ENCODE peak calls at places on chromosomes 3 and 15, in eight cellular contexts. U is thoracic aorta, R is mammary epithelial cell, M is kidney, O is esophagus muscularis mucosa, V is lower lobe of right lung, B is uterus, G is A673. P is an unnamed sample.

GRCh38 chr15:38195191-38195901 is 57.3 kb upstream of the SPRED1 start:
- DNase-seq in O (no peak), G (no peak), V (no peak), U (no peak), M (no peak), B (no peak), R (no peak), P (no peak)

GRCh38 chr15:89444241-89444797 is 52.1 kb downstream of the RHCG start:
- DNase-seq in B (no peak), O (no peak), R (no peak), M (no peak), G (no peak), U (no peak), V (no peak), P (no peak)

GRCh38 chr15:45642203-45642932 is 7.5 kb downstream of the SQOR start:
- DNase-seq in B (no peak), R (peak; percentile 55), U (no peak), G (no peak), V (no peak), M (no peak), O (no peak), P (peak; percentile 14)

GRCh38 chr3:129485681-129486056 is 42.8 kb upstream of the RHO start:
- DNase-seq in O (peak; percentile 93), U (peak; percentile 68), M (peak; percentile 96), V (peak; percentile 87), B (peak; percentile 86), R (peak; percentile 98), G (no peak), P (peak; percentile 68)

GRCh38 chr3:101954946-101955345 is 105.6 kb downstream of the NFKBIZ start:
- DNase-seq in O (no peak), B (no peak), R (no peak), V (no peak), G (no peak), U (no peak), M (no peak), P (no peak)

GRCh38 chr3:179093807-179094206 is 22.2 kb upstream of the ZMAT3 start:
- DNase-seq in B (no peak), R (peak; percentile 39), M (no peak), O (no peak), V (no peak), G (no peak), U (no peak), P (no peak)

GRCh38 chr3:186109897-186110803 is 1.3 kb upstream of the ETV5 start:
- DNase-seq in V (peak; percentile 52), R (no peak), B (peak; percentile 32), U (no peak), M (peak; percentile 81), O (no peak), G (peak; percentile 56), P (peak; percentile 43)

GRCh38 chr3:158718490-158719170 is 13.6 kb downstream of the RARRES1 start:
- DNase-seq in R (peak; percentile 86), V (no peak), G (no peak), U (no peak), O (no peak), M (no peak), B (no peak), P (no peak)

GRCh38 chr15:56361978-56362377 is 3.2 kb upstream of the TEX9 start:
- DNase-seq in B (no peak), G (no peak), V (no peak), M (no peak), R (no peak), U (no peak), O (no peak), P (no peak)

GRCh38 chr3:194100856-194101390 is 35.0 kb upstream of the HES1 start:
- DNase-seq in U (no peak), M (no peak), B (no peak), G (no peak), V (no peak), R (no peak), O (no peak), P (no peak)

GRCh38 chr15:90184786-90185704 is 16.1 kb upstream of the SEMA4B start:
- DNase-seq in R (peak; percentile 72), V (peak; percentile 84), G (peak; percentile 40), O (no peak), U (no peak), B (peak; percentile 61), M (peak; percentile 95), P (no peak)

GRCh38 chr3:183710231-183710630 is 12.6 kb downstream of the YEATS2 start:
- DNase-seq in V (no peak), O (no peak), M (no peak), B (no peak), U (no peak), G (no peak), R (no peak), P (no peak)

GRCh38 chr3:37907906-37908305 is 46.2 kb downstream of the CTDSPL start:
- DNase-seq in U (no peak), B (no peak), G (no peak), O (no peak), M (no peak), R (peak; percentile 14), V (no peak), P (no peak)

GRCh38 chr3:11653298-11654055 is 9.8 kb upstream of the VGLL4 start:
- DNase-seq in B (no peak), V (no peak), O (peak; percentile 86), M (no peak), R (no peak), G (no peak), U (no peak), P (no peak)

DNA sequence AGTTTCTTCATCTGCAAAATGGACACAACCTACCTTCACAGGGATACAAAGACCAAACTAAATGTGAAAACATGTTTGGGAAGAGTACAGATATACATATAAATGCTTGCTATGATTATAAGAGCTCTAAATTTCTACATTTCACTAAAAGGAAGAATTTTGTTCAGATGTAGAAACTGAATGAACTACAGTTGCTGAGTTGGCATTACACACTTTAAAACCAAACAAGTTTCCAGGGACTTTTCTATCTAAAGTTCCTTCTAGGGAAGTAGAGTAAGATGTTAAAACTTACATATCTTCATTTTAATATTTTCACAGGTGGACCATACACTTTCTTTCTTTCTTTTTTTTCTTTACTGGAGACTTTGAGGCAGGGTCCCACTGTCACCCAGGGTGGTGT is 4.6 kb downstream of the AAGAB start:
- DNase-seq in R (no peak), B (no peak), O (no peak), G (no peak), V (no peak), M (no peak), U (no peak), P (no peak)
- H3K4me3 ChIP-seq in R (no peak overlapping the region), B (no peak overlapping the region), O (no peak overlapping the region), G (no peak overlapping the region), V (no peak overlapping the region), M (no peak overlapping the region), U (no peak overlapping the region), P (no peak overlapping the region)

DNA sequence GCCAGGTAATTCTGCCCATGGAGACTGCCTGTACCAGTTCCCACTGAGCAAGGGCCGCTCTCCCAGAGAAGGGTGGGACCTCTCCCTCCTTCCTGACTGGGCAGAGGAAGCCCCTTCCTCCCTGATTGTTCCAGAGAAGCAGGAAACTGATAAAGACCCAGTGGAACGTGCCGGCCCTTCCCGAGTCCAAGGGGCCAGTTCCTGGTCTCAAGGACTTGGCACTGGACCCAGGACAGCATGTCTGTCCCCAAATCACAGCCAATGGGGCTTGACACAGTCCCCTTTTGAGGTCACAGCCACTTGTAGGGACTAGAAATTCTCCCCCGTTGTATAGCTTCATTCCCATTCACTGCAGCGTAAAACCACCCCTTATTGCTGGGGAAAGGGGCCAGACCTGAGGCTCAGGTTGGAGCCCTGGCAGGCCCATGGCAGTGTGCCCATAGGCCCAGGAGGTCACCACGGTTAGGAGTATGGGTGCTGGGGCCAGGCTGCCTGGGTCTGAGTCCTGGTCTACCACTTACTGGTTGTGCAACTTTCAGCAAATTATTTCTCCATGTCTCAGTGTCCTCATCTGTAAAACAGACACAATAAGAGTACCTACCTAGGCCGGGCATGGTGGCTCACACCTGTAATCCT is 18.1 kb downstream of the CSRNP1 start:
- DNase-seq in B (peak; percentile 56), U (no peak), R (no peak), O (no peak), V (peak; percentile 77), M (no peak), G (no peak), P (no peak)
- H3K4me1 ChIP-seq in B (no peaks in the 10 kb centered on the region), U (peaks cover 4% of the 10 kb centered on the region), R (peaks cover 20% of the 10 kb centered on the region), O (peaks cover 44% of the 10 kb centered on the region), V (peaks cover 57% of the 10 kb centered on the region), M (peaks cover 3% of the 10 kb centered on the region), G (no peaks in the 10 kb centered on the region), P (no peaks in the 10 kb centered on the region)

GRCh38 chr3:52719618-52720017 is 13.7 kb downstream of the SPCS1 start:
- DNase-seq in R (no peak), U (no peak), G (no peak), M (no peak), B (no peak), O (no peak), V (no peak), P (no peak)

GRCh38 chr3:52714335-52715302 is 8.7 kb downstream of the SPCS1 start:
- DNase-seq in V (no peak), R (no peak), G (no peak), O (no peak), M (peak; percentile 75), B (no peak), U (no peak), P (no peak)

GRCh38 chr3:52710512-52710911 is 4.6 kb downstream of the SPCS1 start:
- DNase-seq in O (no peak), G (no peak), M (no peak), B (no peak), R (no peak), U (no peak), V (no peak), P (no peak)

GRCh38 chr3:52712291-52713212 is 6.6 kb downstream of the SPCS1 start:
- DNase-seq in U (no peak), R (no peak), G (no peak), B (no peak), M (no peak), V (no peak), O (no peak), P (no peak)

DNA sequence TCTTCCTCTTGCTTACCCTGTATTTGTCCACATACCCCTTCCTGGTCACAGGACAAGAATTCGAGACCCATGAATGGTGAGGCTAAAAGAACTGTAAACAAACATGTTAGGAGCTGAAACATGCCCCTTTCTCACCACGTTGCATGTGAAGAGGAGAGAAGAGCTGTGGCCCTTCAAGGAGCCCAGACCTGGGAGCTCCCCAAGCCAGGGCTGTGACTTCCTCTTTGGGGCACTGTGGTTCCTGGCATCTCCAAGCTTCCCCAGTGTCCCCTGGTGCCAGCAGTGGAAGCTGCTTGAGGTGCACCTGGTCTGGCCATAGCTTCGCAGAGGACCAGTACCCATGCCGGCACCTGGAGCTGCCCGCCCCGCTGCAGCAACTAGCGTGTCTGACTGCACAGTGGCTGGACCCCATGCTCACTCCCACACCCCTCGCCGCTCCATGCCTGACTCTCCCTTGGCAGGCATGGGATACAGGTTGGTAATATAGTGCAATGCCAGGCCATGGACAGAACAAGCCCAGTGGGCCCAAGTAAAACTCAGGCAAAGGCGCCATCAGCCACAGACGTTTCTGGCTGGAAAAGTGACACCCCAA is 9.9 kb downstream of the SPCS1 start:
- DNase-seq in B (no peak), M (no peak), G (no peak), O (no peak), R (no peak), U (no peak), V (no peak), P (no peak)
- H3K27ac ChIP-seq in B (no peak overlapping the region), M (no peak overlapping the region), G (no peak overlapping the region), O (no peak overlapping the region), R (no peak overlapping the region), U (no peak overlapping the region), V (no peak overlapping the region), P (no peak overlapping the region)

DNA sequence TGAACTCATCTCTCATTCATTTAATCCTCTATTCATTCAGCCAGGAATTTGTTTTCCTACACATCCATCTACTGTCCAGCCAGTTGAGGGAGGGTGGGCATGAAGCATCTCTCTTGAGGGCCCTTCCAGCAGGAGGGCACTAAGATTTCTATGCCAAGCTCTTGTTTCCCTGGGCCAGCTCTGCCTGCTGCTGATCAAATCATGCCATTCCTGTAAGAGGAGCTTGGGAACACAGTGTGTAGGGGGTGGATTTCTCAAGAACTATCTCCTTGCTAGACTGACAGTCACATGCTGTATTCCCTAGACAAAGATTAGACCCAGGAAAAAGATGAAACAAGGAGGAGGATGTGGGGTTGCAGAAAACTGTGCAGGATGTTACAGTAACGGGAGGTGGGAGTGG is 71.4 kb downstream of the TIGIT start:
- DNase-seq in B (no peak), U (no peak), O (no peak), G (no peak), V (no peak), M (no peak), R (no peak), P (peak; percentile 70)
- H3K4me3 ChIP-seq in B (no peak overlapping the region), U (no peak overlapping the region), O (no peak overlapping the region), G (no peak overlapping the region), V (no peak overlapping the region), M (no peak overlapping the region), R (no peak overlapping the region), P (no peak overlapping the region)

P was measured in gastrocnemius medialis.